ENCODE peak calls at places on chromosomes 3 and 15, in ten cellular contexts. One of them, this sample, is unnamed.

GRCh38 chr3:29186131-29186599 is 94.7 kb upstream of the RBMS3 start:
- DNase-seq in NCI-H1092 treated with DMSO at 0.1 percent for 48 hours: no peak
- DNase-seq in RCC 7860: peak
- DNase-seq in type B pancreatic cell: no peak
- DNase-seq in activated gamma-delta T cell treated with Interleukin-2 at 50 U/mL for 16 hours: no peak
- DNase-seq in BJ: peak
- DNase-seq in activated CD4-positive, CD25-positive, alpha-beta regulatory T cell treated with anti-CD3 and anti-CD28 coated beads, Interleukin-2, amount 50 U/mL, for 72 hours: no peak
- DNase-seq in EL: peak
- DNase-seq in NB4: no peak
- DNase-seq in DMS 273 treated with DMSO at 0.1 percent for 48 hours: no peak
- DNase-seq in this sample: no peak

GRCh38 chr15:92623435-92623834 is 32.1 kb downstream of the FAM174B start:
- DNase-seq in NCI-H1092 treated with DMSO at 0.1 percent for 48 hours: peak
- DNase-seq in RCC 7860: no peak
- DNase-seq in type B pancreatic cell: no peak
- DNase-seq in activated gamma-delta T cell treated with Interleukin-2 at 50 U/mL for 16 hours: no peak
- DNase-seq in BJ: no peak
- DNase-seq in activated CD4-positive, CD25-positive, alpha-beta regulatory T cell treated with anti-CD3 and anti-CD28 coated beads, Interleukin-2, amount 50 U/mL, for 72 hours: no peak
- DNase-seq in EL: no peak
- DNase-seq in NB4: no peak
- DNase-seq in DMS 273 treated with DMSO at 0.1 percent for 48 hours: peak
- DNase-seq in this sample: no peak

GRCh38 chr3:100591411-100591810 is 18.0 kb upstream of the ADGRG7 start:
- DNase-seq in NCI-H1092 treated with DMSO at 0.1 percent for 48 hours: no peak
- DNase-seq in RCC 7860: no peak
- DNase-seq in type B pancreatic cell: no peak
- DNase-seq in activated gamma-delta T cell treated with Interleukin-2 at 50 U/mL for 16 hours: no peak
- DNase-seq in BJ: no peak
- DNase-seq in activated CD4-positive, CD25-positive, alpha-beta regulatory T cell treated with anti-CD3 and anti-CD28 coated beads, Interleukin-2, amount 50 U/mL, for 72 hours: no peak
- DNase-seq in EL: no peak
- DNase-seq in NB4: no peak
- DNase-seq in DMS 273 treated with DMSO at 0.1 percent for 48 hours: no peak
- DNase-seq in this sample: no peak

GRCh38 chr15:70236306-70237103 is 138.8 kb upstream of the TLE3 start:
- DNase-seq in NCI-H1092 treated with DMSO at 0.1 percent for 48 hours: no peak
- DNase-seq in RCC 7860: peak
- DNase-seq in type B pancreatic cell: no peak
- DNase-seq in activated gamma-delta T cell treated with Interleukin-2 at 50 U/mL for 16 hours: no peak
- DNase-seq in BJ: no peak
- DNase-seq in activated CD4-positive, CD25-positive, alpha-beta regulatory T cell treated with anti-CD3 and anti-CD28 coated beads, Interleukin-2, amount 50 U/mL, for 72 hours: no peak
- DNase-seq in EL: peak
- DNase-seq in NB4: no peak
- DNase-seq in DMS 273 treated with DMSO at 0.1 percent for 48 hours: no peak
- DNase-seq in this sample: no peak

GRCh38 chr15:76201536-76202255 is 109.6 kb downstream of the ETFA start:
- DNase-seq in NCI-H1092 treated with DMSO at 0.1 percent for 48 hours: no peak
- DNase-seq in RCC 7860: no peak
- DNase-seq in type B pancreatic cell: no peak
- DNase-seq in activated gamma-delta T cell treated with Interleukin-2 at 50 U/mL for 16 hours: no peak
- DNase-seq in BJ: no peak
- DNase-seq in activated CD4-positive, CD25-positive, alpha-beta regulatory T cell treated with anti-CD3 and anti-CD28 coated beads, Interleukin-2, amount 50 U/mL, for 72 hours: peak
- DNase-seq in EL: no peak
- DNase-seq in NB4: no peak
- DNase-seq in DMS 273 treated with DMSO at 0.1 percent for 48 hours: no peak
- DNase-seq in this sample: no peak

GRCh38 chr15:25905140-25905539 is 42.0 kb upstream of the ATP10A start:
- DNase-seq in NCI-H1092 treated with DMSO at 0.1 percent for 48 hours: no peak
- DNase-seq in RCC 7860: peak
- DNase-seq in type B pancreatic cell: no peak
- DNase-seq in activated gamma-delta T cell treated with Interleukin-2 at 50 U/mL for 16 hours: no peak
- DNase-seq in BJ: peak
- DNase-seq in activated CD4-positive, CD25-positive, alpha-beta regulatory T cell treated with anti-CD3 and anti-CD28 coated beads, Interleukin-2, amount 50 U/mL, for 72 hours: no peak
- DNase-seq in EL: peak
- DNase-seq in NB4: peak
- DNase-seq in DMS 273 treated with DMSO at 0.1 percent for 48 hours: no peak
- DNase-seq in this sample: no peak

GRCh38 chr3:152374260-152374990 is 105.7 kb downstream of the MBNL1 start:
- DNase-seq in NCI-H1092 treated with DMSO at 0.1 percent for 48 hours: no peak
- DNase-seq in RCC 7860: no peak
- DNase-seq in type B pancreatic cell: no peak
- DNase-seq in activated gamma-delta T cell treated with Interleukin-2 at 50 U/mL for 16 hours: no peak
- DNase-seq in BJ: no peak
- DNase-seq in activated CD4-positive, CD25-positive, alpha-beta regulatory T cell treated with anti-CD3 and anti-CD28 coated beads, Interleukin-2, amount 50 U/mL, for 72 hours: no peak
- DNase-seq in EL: no peak
- DNase-seq in NB4: no peak
- DNase-seq in DMS 273 treated with DMSO at 0.1 percent for 48 hours: no peak
- DNase-seq in this sample: no peak

GRCh38 chr15:50231761-50232160 is 33.8 kb downstream of the HDC start:
- DNase-seq in NCI-H1092 treated with DMSO at 0.1 percent for 48 hours: peak
- DNase-seq in RCC 7860: no peak
- DNase-seq in type B pancreatic cell: no peak
- DNase-seq in activated gamma-delta T cell treated with Interleukin-2 at 50 U/mL for 16 hours: no peak
- DNase-seq in BJ: no peak
- DNase-seq in activated CD4-positive, CD25-positive, alpha-beta regulatory T cell treated with anti-CD3 and anti-CD28 coated beads, Interleukin-2, amount 50 U/mL, for 72 hours: no peak
- DNase-seq in EL: no peak
- DNase-seq in NB4: no peak
- DNase-seq in DMS 273 treated with DMSO at 0.1 percent for 48 hours: no peak
- DNase-seq in this sample: no peak

GRCh38 chr3:49076116-49076515 is 17.8 kb downstream of the QRICH1 start:
- DNase-seq in NCI-H1092 treated with DMSO at 0.1 percent for 48 hours: no peak
- DNase-seq in RCC 7860: no peak
- DNase-seq in type B pancreatic cell: no peak
- DNase-seq in activated gamma-delta T cell treated with Interleukin-2 at 50 U/mL for 16 hours: no peak
- DNase-seq in BJ: no peak
- DNase-seq in activated CD4-positive, CD25-positive, alpha-beta regulatory T cell treated with anti-CD3 and anti-CD28 coated beads, Interleukin-2, amount 50 U/mL, for 72 hours: no peak
- DNase-seq in EL: no peak
- DNase-seq in NB4: no peak
- DNase-seq in DMS 273 treated with DMSO at 0.1 percent for 48 hours: no peak
- DNase-seq in this sample: no peak

GRCh38 chr3:23863060-23863459 is 53.7 kb downstream of the NKIRAS1 start:
- DNase-seq in NCI-H1092 treated with DMSO at 0.1 percent for 48 hours: no peak
- DNase-seq in RCC 7860: no peak
- DNase-seq in type B pancreatic cell: no peak
- DNase-seq in activated gamma-delta T cell treated with Interleukin-2 at 50 U/mL for 16 hours: no peak
- DNase-seq in BJ: no peak
- DNase-seq in activated CD4-positive, CD25-positive, alpha-beta regulatory T cell treated with anti-CD3 and anti-CD28 coated beads, Interleukin-2, amount 50 U/mL, for 72 hours: no peak
- DNase-seq in EL: no peak
- DNase-seq in NB4: no peak
- DNase-seq in DMS 273 treated with DMSO at 0.1 percent for 48 hours: no peak
- DNase-seq in this sample: no peak

GRCh38 chr3:136667081-136667480 is 85.1 kb downstream of the STAG1 start:
- DNase-seq in NCI-H1092 treated with DMSO at 0.1 percent for 48 hours: no peak
- DNase-seq in RCC 7860: peak
- DNase-seq in type B pancreatic cell: no peak
- DNase-seq in activated gamma-delta T cell treated with Interleukin-2 at 50 U/mL for 16 hours: no peak
- DNase-seq in BJ: no peak
- DNase-seq in activated CD4-positive, CD25-positive, alpha-beta regulatory T cell treated with anti-CD3 and anti-CD28 coated beads, Interleukin-2, amount 50 U/mL, for 72 hours: no peak
- DNase-seq in EL: peak
- DNase-seq in NB4: no peak
- DNase-seq in DMS 273 treated with DMSO at 0.1 percent for 48 hours: no peak
- DNase-seq in this sample: no peak

GRCh38 chr3:184459355-184459754 is 79.5 kb downstream of the CHRD start:
- DNase-seq in NCI-H1092 treated with DMSO at 0.1 percent for 48 hours: no peak
- DNase-seq in RCC 7860: peak
- DNase-seq in type B pancreatic cell: no peak
- DNase-seq in activated gamma-delta T cell treated with Interleukin-2 at 50 U/mL for 16 hours: no peak
- DNase-seq in BJ: no peak
- DNase-seq in activated CD4-positive, CD25-positive, alpha-beta regulatory T cell treated with anti-CD3 and anti-CD28 coated beads, Interleukin-2, amount 50 U/mL, for 72 hours: no peak
- DNase-seq in EL: peak
- DNase-seq in NB4: peak
- DNase-seq in DMS 273 treated with DMSO at 0.1 percent for 48 hours: no peak
- DNase-seq in this sample: no peak

GRCh38 chr3:196115678-196116083 is 33.8 kb upstream of the TFRC start:
- DNase-seq in NCI-H1092 treated with DMSO at 0.1 percent for 48 hours: no peak
- DNase-seq in RCC 7860: no peak
- DNase-seq in type B pancreatic cell: no peak
- DNase-seq in activated gamma-delta T cell treated with Interleukin-2 at 50 U/mL for 16 hours: no peak
- DNase-seq in BJ: no peak
- DNase-seq in activated CD4-positive, CD25-positive, alpha-beta regulatory T cell treated with anti-CD3 and anti-CD28 coated beads, Interleukin-2, amount 50 U/mL, for 72 hours: no peak
- DNase-seq in EL: no peak
- DNase-seq in NB4: no peak
- DNase-seq in DMS 273 treated with DMSO at 0.1 percent for 48 hours: no peak
- DNase-seq in this sample: no peak

GRCh38 chr15:70374096-70374495 is 276.4 kb upstream of the TLE3 start:
- DNase-seq in NCI-H1092 treated with DMSO at 0.1 percent for 48 hours: no peak
- DNase-seq in RCC 7860: no peak
- DNase-seq in type B pancreatic cell: no peak
- DNase-seq in activated gamma-delta T cell treated with Interleukin-2 at 50 U/mL for 16 hours: no peak
- DNase-seq in BJ: no peak
- DNase-seq in activated CD4-positive, CD25-positive, alpha-beta regulatory T cell treated with anti-CD3 and anti-CD28 coated beads, Interleukin-2, amount 50 U/mL, for 72 hours: no peak
- DNase-seq in EL: no peak
- DNase-seq in NB4: no peak
- DNase-seq in DMS 273 treated with DMSO at 0.1 percent for 48 hours: no peak
- DNase-seq in this sample: no peak

GRCh38 chr3:45938858-45939257 is 4.4 kb upstream of the CXCR6 start:
- DNase-seq in NCI-H1092 treated with DMSO at 0.1 percent for 48 hours: peak
- DNase-seq in RCC 7860: peak
- DNase-seq in type B pancreatic cell: no peak
- DNase-seq in activated gamma-delta T cell treated with Interleukin-2 at 50 U/mL for 16 hours: peak
- DNase-seq in BJ: no peak
- DNase-seq in activated CD4-positive, CD25-positive, alpha-beta regulatory T cell treated with anti-CD3 and anti-CD28 coated beads, Interleukin-2, amount 50 U/mL, for 72 hours: peak
- DNase-seq in EL: peak
- DNase-seq in NB4: peak
- DNase-seq in DMS 273 treated with DMSO at 0.1 percent for 48 hours: peak
- DNase-seq in this sample: peak

GRCh38 chr15:59011262-59011947 is 23.9 kb downstream of the RNF111 start:
- DNase-seq in NCI-H1092 treated with DMSO at 0.1 percent for 48 hours: no peak
- DNase-seq in RCC 7860: no peak
- DNase-seq in type B pancreatic cell: no peak
- DNase-seq in activated gamma-delta T cell treated with Interleukin-2 at 50 U/mL for 16 hours: no peak
- DNase-seq in BJ: no peak
- DNase-seq in activated CD4-positive, CD25-positive, alpha-beta regulatory T cell treated with anti-CD3 and anti-CD28 coated beads, Interleukin-2, amount 50 U/mL, for 72 hours: no peak
- DNase-seq in EL: no peak
- DNase-seq in NB4: no peak
- DNase-seq in DMS 273 treated with DMSO at 0.1 percent for 48 hours: no peak
- DNase-seq in this sample: no peak